ENCODE peak calls at places on chromosome 16, in eight cellular contexts. G, S, R, U, H, A, X and V are unnamed samples.

GRCh38 chr16:81860867-81861266 is 81.8 kb downstream of the PLCG2 start:
- DNase-seq in G (no peak), S (no peak), R (no peak), U (no peak), H (no peak), A (no peak), X (no peak), V (no peak)

GRCh38 chr16:66267287-66268137 is 99.0 kb upstream of the CDH5 start:
- DNase-seq in G (no peak), S (no peak), R (peak; percentile 27), U (no peak), H (no peak), A (no peak), X (no peak), V (peak; percentile 75)

GRCh38 chr16:4402439-4403132 is 13.8 kb downstream of the CORO7 start:
- DNase-seq in G (peak; percentile 81), S (peak; percentile 85), R (peak; percentile 88), U (peak; percentile 92), H (peak; percentile 80), A (peak; percentile 84), X (peak; percentile 81), V (peak; percentile 89)

GRCh38 chr16:72932050-72932449 is 115.9 kb downstream of the ZFHX3 start:
- DNase-seq in G (no peak), S (no peak), R (no peak), U (no peak), H (no peak), A (no peak), X (no peak), V (no peak)

GRCh38 chr16:3131755-3132377 is 3.0 kb upstream of the ZNF213 start:
- DNase-seq in G (no peak), S (no peak), R (peak; percentile 72), U (peak; percentile 78), H (no peak), A (peak; percentile 37), X (no peak), V (no peak)

GRCh38 chr16:70612931-70613330 is 33.4 kb upstream of the IL34 start:
- DNase-seq in G (no peak), S (no peak), R (no peak), U (no peak), H (no peak), A (no peak), X (no peak), V (no peak)

GRCh38 chr16:85256190-85256739 is 144.0 kb upstream of the CIBAR2 start:
- DNase-seq in G (no peak), S (no peak), R (no peak), U (no peak), H (no peak), A (peak; percentile 46), X (no peak), V (no peak)

GRCh38 chr16:50591800-50592771 is 43.9 kb downstream of the NKD1 start:
- DNase-seq in G (peak; percentile 56), S (peak; percentile 83), R (no peak), U (no peak), H (no peak), A (peak; percentile 98), X (no peak), V (no peak)

GRCh38 chr16:30949655-30950515 is 1.0 kb downstream of the ORAI3 start:
- DNase-seq in G (peak; percentile 87), S (peak; percentile 92), R (peak; percentile 90), U (peak; percentile 67), H (peak; percentile 91), A (peak; percentile 66), X (peak; percentile 87), V (peak; percentile 94)

GRCh38 chr16:13379266-13379665 is 477.9 kb downstream of the SHISA9 start:
- DNase-seq in G (no peak), S (no peak), R (no peak), U (no peak), H (no peak), A (no peak), X (no peak), V (no peak)

GRCh38 chr16:72001180-72001890 is 1.1 kb upstream of the PKD1L3 start:
- DNase-seq in G (no peak), S (no peak), R (no peak), U (no peak), H (no peak), A (no peak), X (no peak), V (no peak)

GRCh38 chr16:69399361-69399760 is 13.6 kb upstream of the TERF2 start:
- DNase-seq in G (no peak), S (no peak), R (no peak), U (no peak), H (no peak), A (no peak), X (no peak), V (no peak)

GRCh38 chr16:885391-885790 is 84.9 kb upstream of the GNG13 start:
- DNase-seq in G (no peak), S (no peak), R (no peak), U (no peak), H (no peak), A (no peak), X (no peak), V (no peak)

GRCh38 chr16:26651464-26651863 is 415.3 kb upstream of the C16orf82 start:
- DNase-seq in G (no peak), S (no peak), R (no peak), U (no peak), H (no peak), A (no peak), X (no peak), V (no peak)

GRCh38 chr16:77273-77806 is 685 bp upstream of the MPG start:
- DNase-seq in G (peak; percentile 67), S (peak; percentile 75), R (peak; percentile 69), U (peak; percentile 77), H (peak; percentile 81), A (no peak), X (no peak), V (no peak)

GRCh38 chr16:57260294-57260929 is 15.4 kb downstream of the ARL2BP start:
- DNase-seq in G (peak; percentile 28), S (no peak), R (peak; percentile 44), U (peak; percentile 87), H (peak; percentile 33), A (peak; percentile 7), X (no peak), V (peak; percentile 40)

GRCh38 chr16:74447578-74447977 is 26.3 kb upstream of the CLEC18B start:
- DNase-seq in G (no peak), S (peak; percentile 28), R (no peak), U (no peak), H (no peak), A (no peak), X (no peak), V (no peak)

GRCh38 chr16:21704266-21704665 is 40.5 kb downstream of the OTOA start:
- DNase-seq in G (no peak), S (no peak), R (no peak), U (no peak), H (no peak), A (no peak), X (no peak), V (no peak)
- H3K4me1 ChIP-seq in G (no peaks in the 10 kb centered on the region), S (no peaks in the 10 kb centered on the region), R (no peaks in the 10 kb centered on the region), U (no peaks in the 10 kb centered on the region), H (no peaks in the 10 kb centered on the region), A (no peaks in the 10 kb centered on the region), X (no peaks in the 10 kb centered on the region), V (peaks cover 4% of the 10 kb centered on the region)

DNA sequence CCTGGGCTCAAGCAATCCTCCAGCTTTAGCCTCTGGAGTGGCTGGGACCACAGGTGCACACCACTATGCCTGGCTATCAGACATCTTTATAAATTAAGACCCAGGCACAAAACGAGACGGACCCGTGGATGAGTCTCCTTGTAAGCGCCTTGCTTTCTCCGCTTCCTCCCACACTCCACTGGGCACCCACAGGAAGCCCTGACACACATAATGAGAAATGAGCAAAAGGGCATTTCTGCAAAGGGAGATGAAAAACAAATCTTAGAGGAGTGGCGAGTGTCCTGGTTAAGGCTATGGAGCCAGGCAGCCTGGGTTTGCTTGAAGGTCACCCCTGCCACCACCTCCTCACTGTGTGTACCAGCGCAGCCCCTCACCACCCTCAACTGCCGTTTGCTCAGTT is 56.3 kb downstream of the XYLT1 start:
- DNase-seq in G (no peak), S (no peak), R (peak; percentile 70), U (no peak), H (no peak), A (no peak), X (no peak), V (no peak)
- H3K4me3 ChIP-seq in G (no peak overlapping the region), S (no peak overlapping the region), R (peak overlapping the region; percentile 4), U (no peak overlapping the region), H (no peak overlapping the region), A (no peak overlapping the region), X (no peak overlapping the region), V (no peak overlapping the region)

GRCh38 chr16:23835390-23836077 is at the start of gene PRKCB:
- DNase-seq in G (peak; percentile 45), S (peak; percentile 76), R (peak; percentile 96), U (peak; percentile 98), H (peak; percentile 92), A (peak; percentile 18), X (peak; percentile 46), V (peak; percentile 83)

GRCh38 chr16:23836078-23836403 is 258 bp downstream of the PRKCB start:
- DNase-seq in G (no peak), S (no peak), R (no peak), U (no peak), H (no peak), A (no peak), X (no peak), V (no peak)

GRCh38 chr16:23838485-23839142 is 2.8 kb downstream of the PRKCB start:
- DNase-seq in G (no peak), S (no peak), R (no peak), U (no peak), H (no peak), A (no peak), X (no peak), V (no peak)

GRCh38 chr16:23836404-23837291 is 865 bp downstream of the PRKCB start:
- DNase-seq in G (no peak), S (peak; percentile 18), R (peak; percentile 85), U (peak; percentile 74), H (peak; percentile 77), A (no peak), X (no peak), V (peak; percentile 81)

GRCh38 chr16:23837553-23838308 is 1.9 kb downstream of the PRKCB start:
- DNase-seq in G (no peak), S (no peak), R (no peak), U (peak; percentile 11), H (no peak), A (no peak), X (no peak), V (no peak)
- H3K4me1 ChIP-seq in G (no peaks in the 10 kb centered on the region), S (no peaks in the 10 kb centered on the region), R (peaks cover 18% of the 10 kb centered on the region), U (peaks cover 19% of the 10 kb centered on the region), H (peaks cover 4% of the 10 kb centered on the region), A (no peaks in the 10 kb centered on the region), X (no peaks in the 10 kb centered on the region), V (peaks cover 16% of the 10 kb centered on the region)

DNA sequence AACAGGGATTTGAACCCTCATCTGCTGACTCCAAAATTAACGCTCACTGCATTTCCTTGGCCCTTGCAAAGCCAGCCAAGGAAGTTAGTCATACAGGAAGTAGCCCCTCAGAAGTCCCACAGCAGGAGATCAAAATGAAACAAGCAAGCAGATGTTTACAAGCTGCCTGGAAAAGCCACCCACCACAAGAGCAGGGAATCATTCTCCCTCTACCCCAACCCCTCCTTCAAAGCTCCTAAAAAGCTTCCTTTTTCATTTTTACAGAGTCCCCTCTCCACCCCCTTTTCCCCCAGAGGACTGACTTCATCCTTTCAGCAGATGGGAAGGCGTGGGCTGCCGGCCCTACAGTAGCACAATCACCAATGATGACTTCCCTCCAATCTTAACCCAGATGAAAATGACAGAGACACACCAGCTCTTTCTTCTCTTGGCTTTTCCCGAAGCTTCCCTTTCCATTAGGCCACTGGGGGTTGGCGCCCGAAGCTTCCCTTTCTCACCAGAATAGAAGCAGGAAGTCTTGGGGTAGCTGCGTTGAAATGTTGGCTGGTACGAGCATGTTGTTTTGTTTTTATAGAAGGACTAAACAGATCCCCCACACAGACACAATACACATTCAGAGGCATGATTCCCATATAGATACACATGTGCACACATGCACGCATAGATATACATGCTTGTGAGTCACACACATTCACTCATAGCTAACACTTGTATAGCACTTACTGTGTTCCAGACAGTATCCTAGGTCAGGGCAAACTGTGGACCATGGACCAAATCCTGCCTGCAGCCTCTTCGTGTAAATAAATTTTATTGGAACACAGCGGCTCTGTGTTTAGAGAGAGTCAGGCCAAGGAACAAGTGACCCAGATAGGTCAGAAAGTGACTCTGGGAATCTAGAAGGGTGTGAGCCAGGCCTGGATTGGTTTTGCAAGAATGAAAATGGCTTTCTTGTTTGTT is 17.4 kb downstream of the ITPRIPL2 start:
- DNase-seq in G (peak; percentile 80), S (peak; percentile 38), R (peak; percentile 52), U (no peak), H (no peak), A (no peak), X (peak; percentile 37), V (peak; percentile 67)
- H3K4me3 ChIP-seq in G (no peak overlapping the region), S (no peak overlapping the region), R (no peak overlapping the region), U (no peak overlapping the region), H (no peak overlapping the region), A (no peak overlapping the region), X (peak overlapping the region; percentile 20), V (peak overlapping the region; percentile 4)